ENCODE peak calls at places on chromosomes 5 and 9, in four cellular contexts. Y is HFF-Myc, J is tibial nerve, D is mesenchymal stem cell. W is an unnamed sample.

GRCh38 chr5:168766038-168766700 is 187.0 kb upstream of the PANK3 start:
- DNase-seq in Y (no peak), J (no peak), D (no peak), W (no peak)

GRCh38 chr9:111659706-111660105 is 1.7 kb upstream of the GNG10 start:
- DNase-seq in J (no peak), D (no peak), Y (no peak), W (no peak)

GRCh38 chr5:159965031-159965837 is 43.7 kb upstream of the TTC1 start:
- DNase-seq in D (peak; percentile 63), Y (peak; percentile 22), J (no peak), W (peak; percentile 64)

GRCh38 chr5:19616821-19617220 is 371.2 kb downstream of the CDH18 start:
- DNase-seq in D (no peak), Y (no peak), J (no peak), W (no peak)

GRCh38 chr9:112194969-112195431 is 19.9 kb upstream of the SUSD1 start:
- DNase-seq in Y (no peak), D (no peak), J (no peak), W (no peak)

GRCh38 chr5:177546262-177546741 is 8.1 kb downstream of the FAM193B start:
- DNase-seq in Y (peak; percentile 92), D (peak; percentile 99), J (no peak), W (peak; percentile 76)

GRCh38 chr5:135930029-135930948 is 24.5 kb downstream of the LECT2 start:
- DNase-seq in D (no peak), Y (no peak), J (no peak), W (no peak)

GRCh38 chr5:131716650-131717049 is 80.2 kb downstream of the FNIP1 start:
- DNase-seq in Y (no peak), J (no peak), D (no peak), W (no peak)

GRCh38 chr5:68459093-68459492 is 243.5 kb downstream of the PIK3R1 start:
- DNase-seq in J (no peak), Y (no peak), D (no peak), W (no peak)

GRCh38 chr9:38384990-38385848 is 7.3 kb upstream of the ALDH1B1 start:
- DNase-seq in Y (no peak), J (no peak), D (no peak), W (no peak)

GRCh38 chr5:163649522-163649921 is 144.1 kb downstream of the MAT2B start:
- DNase-seq in D (peak; percentile 80), J (no peak), Y (peak; percentile 76), W (no peak)

GRCh38 chr9:134641173-134641985 is at the start of gene COL5A1:
- DNase-seq in J (peak; percentile 86), D (peak; percentile 96), Y (no peak), W (peak; percentile 91)

GRCh38 chr9:109381011-109381729 is 60.3 kb upstream of the EPB41L4B start:
- DNase-seq in J (no peak), D (no peak), Y (no peak), W (no peak)

GRCh38 chr9:30575691-30576090 is 1808.8 kb upstream of the ACO1 start:
- DNase-seq in Y (no peak), J (no peak), D (no peak), W (no peak)

GRCh38 chr9:18320046-18320445 is 153.9 kb upstream of the ADAMTSL1 start:
- DNase-seq in Y (no peak), J (no peak), D (no peak), W (no peak)

GRCh38 chr5:38453506-38453905 is 102.9 kb downstream of the LIFR start:
- DNase-seq in J (no peak), Y (no peak), D (no peak), W (no peak)

GRCh38 chr5:133242221-133242835 is 190.5 kb downstream of the HSPA4 start:
- DNase-seq in J (no peak), D (no peak), Y (no peak), W (no peak)

GRCh38 chr5:126448720-126449119 is 25.5 kb downstream of the GRAMD2B start:
- DNase-seq in Y (no peak), J (no peak), D (no peak), W (no peak)

GRCh38 chr9:80893190-80893589 is 796.2 kb downstream of the TLE1 start:
- DNase-seq in J (no peak), D (no peak), Y (no peak), W (no peak)

GRCh38 chr5:53871050-53871449 is 310.6 kb downstream of the NDUFS4 start:
- DNase-seq in D (no peak), J (no peak), Y (no peak), W (no peak)

GRCh38 chr9:112127281-112127680 is 47.8 kb downstream of the SUSD1 start:
- DNase-seq in J (no peak), Y (no peak), D (no peak), W (no peak)

GRCh38 chr5:82165740-82166530 is 112.2 kb downstream of the RPS23 start:
- DNase-seq in Y (peak; percentile 85), J (peak; percentile 44), D (peak; percentile 94), W (peak; percentile 79)

GRCh38 chr5:154005648-154006047 is 33.1 kb downstream of the FAM114A2 start:
- DNase-seq in J (no peak), Y (no peak), D (no peak), W (no peak)

GRCh38 chr9:818958-819357 is 22.5 kb upstream of the DMRT1 start:
- DNase-seq in D (no peak), J (no peak), Y (no peak), W (no peak)

GRCh38 chr9:18920685-18921084 is 112.3 kb downstream of the SAXO1 start:
- DNase-seq in D (no peak), Y (no peak), J (no peak), W (no peak)

GRCh38 chr9:83656032-83656680 is 33.2 kb downstream of the IDNK start:
- DNase-seq in Y (no peak), J (no peak), D (no peak), W (no peak)

GRCh38 chr9:15606667-15607472 is 54.0 kb downstream of the CCDC171 start:
- DNase-seq in D (peak; percentile 51), Y (peak; percentile 24), J (no peak), W (no peak)

GRCh38 chr5:79800979-79801827 is 111.6 kb downstream of the CMYA5 start:
- DNase-seq in J (no peak), D (peak; percentile 15), Y (no peak), W (no peak)

GRCh38 chr9:83238871-83239624 is 176.1 kb upstream of the RASEF start:
- DNase-seq in Y (no peak), D (peak; percentile 3), J (no peak), W (no peak)

GRCh38 chr5:143233020-143233419 is 170.5 kb downstream of the NR3C1 start:
- DNase-seq in J (no peak), D (no peak), Y (no peak), W (no peak)

GRCh38 chr5:9513825-9514224 is 32.0 kb downstream of the SEMA5A start:
- DNase-seq in J (no peak), Y (no peak), D (peak; percentile 44), W (no peak)

GRCh38 chr9:84697494-84698114 is 28.1 kb downstream of the NTRK2 start:
- DNase-seq in Y (peak; percentile 39), D (peak; percentile 53), J (peak; percentile 59), W (no peak)

GRCh38 chr9:27701664-27702063 is 128.4 kb upstream of the C9orf72 start:
- DNase-seq in J (no peak), D (no peak), Y (no peak), W (no peak)

GRCh38 chr9:89277454-89277853 is 33.5 kb upstream of the CKS2 start:
- DNase-seq in D (peak; percentile 62), J (no peak), Y (no peak), W (no peak)

GRCh38 chr9:98231770-98232478 is 23.5 kb downstream of the TBC1D2 start:
- DNase-seq in Y (peak; percentile 41), D (peak; percentile 90), J (no peak), W (no peak)